ENCODE peak calls at places on chromosomes 3 and 15, in nine cellular contexts. G is stomach, U is A549, H is H1, B is esophagus muscularis mucosa, I is K562, E is ovary, N is SK-N-SH, T is HepG2. D is an unnamed sample.

GRCh38 chr3:138812806-138813205 is 21.9 kb downstream of the PIK3CB start:
- DNase-seq in G (no peak), U (no peak), H (no peak), B (no peak), I (no peak), E (no peak), N (no peak), T (no peak), D (no peak)

GRCh38 chr15:63246691-63247464 is 30.5 kb upstream of the APH1B start:
- DNase-seq in G (no peak), U (peak), H (no peak), B (no peak), I (no peak), E (no peak), N (no peak), T (peak), D (no peak)

GRCh38 chr15:98874773-98875172 is 132.8 kb downstream of the PGPEP1L start:
- DNase-seq in G (no peak), U (peak), H (no peak), B (no peak), I (no peak), E (no peak), N (no peak), T (no peak), D (peak)

GRCh38 chr3:23422511-23422851 is 219.4 kb downstream of the UBE2E2 start:
- DNase-seq in G (no peak), U (no peak), H (no peak), B (no peak), I (no peak), E (no peak), N (no peak), T (no peak), D (no peak)

GRCh38 chr15:69873807-69874206 is 223.9 kb downstream of the TLE3 start:
- DNase-seq in G (no peak), U (no peak), H (no peak), B (no peak), I (no peak), E (no peak), N (no peak), T (no peak), D (no peak)

GRCh38 chr15:57477736-57478522 is 101.6 kb downstream of the CGNL1 start:
- DNase-seq in G (no peak), U (peak), H (no peak), B (no peak), I (no peak), E (no peak), N (no peak), T (peak), D (no peak)

GRCh38 chr15:32029409-32029861 is 880 bp upstream of the CHRNA7 start:
- DNase-seq in G (peak), U (peak), H (no peak), B (no peak), I (no peak), E (peak), N (peak), T (no peak), D (no peak)

GRCh38 chr3:40237892-40238571 is 71.5 kb upstream of the EIF1B start:
- DNase-seq in G (no peak), U (peak), H (peak), B (no peak), I (no peak), E (no peak), N (peak), T (no peak), D (no peak)

GRCh38 chr3:178182337-178182761 is 353.9 kb upstream of the KCNMB2 start:
- DNase-seq in G (no peak), U (no peak), H (no peak), B (no peak), I (no peak), E (no peak), N (peak), T (no peak), D (no peak)

DNA sequence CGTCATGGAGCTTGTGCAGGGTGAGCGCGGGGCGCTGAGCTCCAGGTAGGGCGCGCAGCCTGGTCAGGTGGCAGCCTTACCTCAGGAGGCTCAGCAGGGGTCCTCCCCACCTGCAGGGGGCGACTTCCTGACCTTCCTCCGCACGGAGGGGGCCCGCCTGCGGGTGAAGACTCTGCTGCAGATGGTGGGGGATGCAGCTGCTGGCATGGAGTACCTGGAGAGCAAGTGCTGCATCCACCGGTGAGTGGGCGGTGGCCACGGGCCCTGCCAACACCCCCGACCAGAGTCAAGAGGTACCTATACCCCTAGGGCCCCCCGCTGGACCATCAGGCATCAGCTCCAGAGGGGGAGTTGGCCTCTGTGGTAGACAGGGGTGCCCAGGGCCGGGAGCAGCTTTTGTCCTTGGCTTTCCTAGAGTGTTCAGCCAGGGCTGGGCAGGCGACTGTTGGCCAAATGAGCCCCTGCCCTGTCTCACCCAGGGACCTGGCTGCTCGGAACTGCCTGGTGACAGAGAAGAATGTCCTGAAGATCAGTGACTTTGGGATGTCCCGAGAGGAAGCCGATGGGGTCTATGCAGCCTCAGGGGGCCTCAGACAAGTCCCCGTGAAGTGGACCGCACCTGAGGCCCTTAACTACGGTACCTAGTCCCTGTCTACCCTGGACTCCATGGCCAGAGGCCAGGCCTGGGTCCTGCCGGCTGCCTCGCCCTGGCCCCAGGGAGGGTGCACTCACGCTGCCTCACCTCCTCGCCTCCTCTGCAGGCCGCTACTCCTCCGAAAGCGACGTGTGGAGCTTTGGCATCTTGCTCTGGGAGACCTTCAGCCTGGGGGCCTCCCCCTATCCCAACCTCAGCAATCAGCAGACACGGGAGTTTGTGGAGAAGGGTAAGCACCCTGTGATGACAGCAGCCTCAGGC is 9.1 kb downstream of the FES start:
- DNase-seq in G (no peak), U (peak), H (no peak), B (no peak), I (peak), E (no peak), N (peak), T (peak), D (no peak)
- TF ChIP-seq CTCF in G (no peak), U (peak), H (no peak), B (no peak), I (peak), E (no peak), N (peak), T (peak), D (no peak)

DNA sequence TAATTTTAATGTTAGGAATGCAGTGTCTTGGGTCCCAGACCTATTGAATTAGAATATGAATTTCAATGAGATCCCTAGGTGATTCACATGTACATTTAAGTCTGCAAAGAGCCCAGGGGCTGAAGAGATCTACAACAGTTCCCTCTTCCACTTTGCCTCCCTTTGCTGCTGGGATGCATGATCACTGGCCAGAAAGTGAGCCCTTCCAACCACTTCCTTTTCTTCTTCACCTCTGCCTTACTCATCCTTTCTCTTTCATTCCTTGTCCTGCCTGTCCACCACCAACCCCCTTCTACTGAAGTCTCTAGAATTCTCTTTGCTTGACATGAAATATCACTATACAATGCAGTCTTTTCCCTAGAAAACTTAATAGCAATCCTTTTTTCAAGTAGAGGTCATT is 222.4 kb upstream of the LRIG1 start:
- DNase-seq in G (no peak), U (no peak), H (no peak), B (no peak), I (no peak), E (no peak), N (no peak), T (no peak), D (no peak)
- TF ChIP-seq EP300 in G (no peak), U (no peak), H (no peak), B (no peak), I (no peak), E (no peak), N (no peak), T (no peak), D (no peak)

DNA sequence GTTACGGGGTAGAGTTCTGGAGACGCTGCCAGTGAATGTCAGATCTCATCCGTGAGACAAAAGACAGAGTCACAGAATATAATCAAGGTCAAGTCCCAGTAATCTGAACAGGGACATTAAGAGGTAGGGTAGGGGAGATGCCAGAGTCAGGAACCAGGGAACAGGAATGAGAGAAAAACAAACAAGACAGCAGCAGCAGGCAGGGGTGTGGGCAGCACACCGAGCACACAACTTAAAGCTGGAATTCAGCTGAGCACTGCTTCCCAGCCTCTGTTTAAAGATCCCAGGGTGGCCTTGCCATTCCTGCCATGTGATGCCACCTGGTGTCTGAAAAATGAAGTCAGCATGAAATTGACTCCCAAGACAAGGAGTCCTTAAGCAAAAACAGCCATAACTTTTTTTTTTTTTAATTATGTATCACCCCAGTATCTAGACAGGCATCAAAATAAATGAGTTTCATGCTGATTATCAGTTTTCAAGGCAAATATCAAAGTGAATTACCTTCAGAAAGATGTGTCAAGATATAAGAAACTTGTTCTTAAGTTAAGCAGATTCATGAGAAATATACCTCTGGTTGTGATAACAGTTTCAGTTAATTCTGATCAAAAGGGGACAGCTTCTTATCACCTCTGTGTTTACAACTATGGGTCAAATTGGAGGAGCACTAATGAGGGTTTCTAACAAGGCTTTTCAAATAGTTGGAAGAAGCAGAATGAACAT is 203.7 kb downstream of the SLC9A9 start:
- DNase-seq in G (peak), U (peak), H (peak), B (no peak), I (peak), E (no peak), N (peak), T (peak), D (no peak)
- TF ChIP-seq CTCF in G (peak), U (peak), H (peak), B (peak), I (peak), E (no peak), N (peak), T (peak), D (peak)

DNA sequence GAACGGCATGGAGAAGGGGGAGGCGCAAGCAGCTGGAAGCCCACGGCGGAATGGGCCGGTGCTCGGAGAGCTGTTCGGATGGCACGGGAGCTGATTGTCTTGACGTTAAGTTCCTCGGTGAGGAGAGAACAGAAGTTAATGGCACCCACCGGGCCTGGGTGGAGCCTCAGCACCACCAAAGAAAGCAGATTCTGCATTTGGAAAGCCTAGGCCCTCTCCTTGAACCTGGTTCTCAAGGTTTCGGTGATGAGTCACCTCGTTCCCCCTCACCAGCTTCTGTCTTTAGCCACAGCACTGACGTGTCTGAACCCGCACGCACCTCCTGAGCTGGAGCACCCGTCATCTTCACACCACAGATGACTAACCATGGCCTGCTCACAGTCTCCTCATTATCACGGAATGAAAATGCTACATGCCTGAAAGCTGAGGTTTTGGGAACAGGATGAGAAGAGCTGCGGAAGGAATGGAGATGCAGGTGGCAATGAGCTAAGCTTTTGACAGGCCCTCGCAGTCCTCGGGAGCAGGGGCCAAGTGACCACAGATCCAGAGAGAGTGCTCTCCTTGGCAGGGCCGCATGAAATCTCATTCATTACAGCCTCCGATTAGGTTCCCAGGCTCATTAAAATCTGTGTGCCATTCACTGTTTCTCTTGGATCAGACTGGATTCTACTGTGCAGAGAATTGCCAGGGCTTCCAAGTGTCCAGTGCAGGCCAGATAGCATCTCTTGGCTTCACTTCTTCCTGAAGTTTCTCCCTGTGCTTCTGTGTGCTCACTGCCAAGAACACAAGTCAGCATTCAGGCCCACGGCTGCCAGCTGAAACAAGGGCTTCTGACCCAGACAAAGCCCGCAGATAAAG is 96.3 kb upstream of the DLG1 start:
- DNase-seq in G (peak), U (no peak), H (no peak), B (no peak), I (peak), E (peak), N (peak), T (no peak), D (peak)
- TF ChIP-seq EP300 in G (no peak), U (no peak), H (no peak), B (no peak), I (no peak), E (no peak), N (peak), T (no peak), D (no peak)

GRCh38 chr15:59562787-59563186 is 48.8 kb upstream of the GCNT3 start:
- DNase-seq in G (no peak), U (no peak), H (no peak), B (no peak), I (no peak), E (no peak), N (no peak), T (no peak), D (no peak)
- TF ChIP-seq CTCF in G (no peak), U (peak), H (no peak), B (no peak), I (no peak), E (no peak), N (peak), T (no peak), D (no peak)

GRCh38 chr15:80777836-80778620 is 1.1 kb upstream of the CEMIP start:
- DNase-seq in G (no peak), U (no peak), H (no peak), B (no peak), I (no peak), E (no peak), N (no peak), T (no peak), D (no peak)
- TF ChIP-seq EP300 in G (no peak), U (no peak), H (no peak), B (no peak), I (no peak), E (no peak), N (no peak), T (no peak), D (no peak)

GRCh38 chr3:58466899-58467563 is 24.9 kb upstream of the KCTD6 start:
- DNase-seq in G (no peak), U (no peak), H (no peak), B (no peak), I (no peak), E (no peak), N (no peak), T (no peak), D (no peak)

GRCh38 chr3:58462829-58463180 is 29.1 kb upstream of the KCTD6 start:
- DNase-seq in G (no peak), U (no peak), H (no peak), B (no peak), I (no peak), E (no peak), N (no peak), T (peak), D (no peak)

GRCh38 chr3:58464875-58465274 is 27.0 kb upstream of the KCTD6 start:
- DNase-seq in G (no peak), U (no peak), H (no peak), B (no peak), I (no peak), E (no peak), N (no peak), T (no peak), D (no peak)

GRCh38 chr3:58463181-58463941 is 28.5 kb upstream of the KCTD6 start:
- DNase-seq in G (peak), U (peak), H (peak), B (no peak), I (peak), E (peak), N (peak), T (peak), D (peak)

GRCh38 chr3:58463942-58464271 is 28.0 kb upstream of the KCTD6 start:
- DNase-seq in G (no peak), U (no peak), H (no peak), B (no peak), I (no peak), E (no peak), N (no peak), T (no peak), D (no peak)
- TF ChIP-seq CTCF in G (no peak), U (no peak), H (no peak), B (peak), I (no peak), E (no peak), N (no peak), T (no peak), D (no peak)

D was measured in tibial nerve.